ENCODE peak calls at places on chromosomes 2 and 18, in ten cellular contexts. T is MM.1S, X is head of caudate nucleus, U is OCI-LY7, W is mucosa of descending colon, E is amniotic stem cell, A is germinal center, K is ELF-1, N is GM13977, Z is Kasumi-1. F is an unnamed sample.

GRCh38 chr2:135265960-135266490 is 213.9 kb downstream of the RAB3GAP1 start:
- DNase-seq in W (no peak), E (no peak), T (no peak), X (no peak), U (no peak), N (no peak), A (no peak), K (peak; percentile 74), Z (no peak), F (no peak)

GRCh38 chr2:219645631-219646527 is 18.4 kb downstream of the SLC4A3 start:
- DNase-seq in N (no peak), Z (no peak), A (no peak), K (peak; percentile 68), W (no peak), U (no peak), E (no peak), T (no peak), X (no peak), F (no peak)

GRCh38 chr2:43611987-43612894 is 16.4 kb upstream of the THADA start:
- DNase-seq in A (peak; percentile 45), T (peak; percentile 81), X (peak; percentile 71), E (peak; percentile 50), U (peak; percentile 73), K (peak; percentile 81), W (no peak), Z (peak; percentile 82), N (peak; percentile 55), F (no peak)

GRCh38 chr18:39786477-39786876 is 2168.6 kb upstream of the PIK3C3 start:
- DNase-seq in U (no peak), X (no peak), Z (no peak), A (no peak), W (no peak), T (no peak), K (no peak), N (no peak), E (no peak), F (no peak)

GRCh38 chr18:57497372-57498294 is 62.5 kb downstream of the ONECUT2 start:
- DNase-seq in W (no peak), X (peak; percentile 48), N (no peak), Z (no peak), A (no peak), T (no peak), K (no peak), U (no peak), E (no peak), F (no peak)

GRCh38 chr2:141020346-141020745 is 1110.5 kb downstream of the LRP1B start:
- DNase-seq in X (no peak), U (no peak), N (no peak), K (no peak), A (no peak), Z (no peak), T (no peak), E (no peak), W (no peak), F (no peak)

GRCh38 chr2:202237787-202238233 is 587 bp downstream of the SUMO1 start:
- DNase-seq in U (no peak), Z (peak; percentile 66), N (peak; percentile 40), A (peak; percentile 46), E (no peak), T (peak; percentile 12), W (no peak), K (peak; percentile 68), X (peak; percentile 36), F (peak; percentile 23)

GRCh38 chr2:175734679-175735078 is 267.4 kb downstream of the LNPK start:
- DNase-seq in K (no peak), W (no peak), E (no peak), T (no peak), Z (no peak), N (no peak), X (no peak), U (no peak), A (no peak), F (no peak)

GRCh38 chr2:61134141-61134540 is 27.8 kb upstream of the C2orf74 start:
- DNase-seq in A (no peak), N (no peak), U (no peak), Z (no peak), K (no peak), E (no peak), W (no peak), X (no peak), T (no peak), F (no peak)

F was measured in GM12891.